ENCODE peak calls at places on chromosomes 12 and 14, in ten cellular contexts. G is pancreas; W is effector memory CD4-positive, alpha-beta T cell; H is psoas muscle; K is ascending aorta; Z is tibial nerve; N is SK-N-SH; R is body of pancreas; S is MM.1S; X is endodermal cell. L is an unnamed sample. For H3K27me3 and H3K4me1, the result is how much of the 10 kb centered on the place peaks cover.

GRCh38 chr12:6790496-6791150 is 1.3 kb downstream of the CD4 start:
- DNase-seq in X (no peak), S (no peak), W (no peak), G (no peak), K (no peak), H (no peak), R (no peak), Z (no peak), N (no peak), L (no peak)

GRCh38 chr12:23204933-23205778 is 580.2 kb downstream of the ETNK1 start:
- DNase-seq in Z (no peak), N (peak), R (no peak), H (no peak), G (no peak), K (no peak), W (no peak), X (no peak), S (peak), L (no peak)

GRCh38 chr14:68137704-68138619 is 318.4 kb downstream of the RAD51B start:
- DNase-seq in S (no peak), H (peak), G (peak), R (peak), K (peak), X (peak), N (peak), W (no peak), Z (no peak), L (peak)

GRCh38 chr12:10362828-10363664 is 26.8 kb downstream of the KLRK1 start:
- DNase-seq in W (no peak), H (no peak), G (no peak), S (no peak), R (no peak), Z (no peak), N (no peak), K (no peak), X (peak), L (no peak)

GRCh38 chr14:104144911-104145825 is 6.8 kb downstream of the KIF26A start:
- DNase-seq in K (no peak), Z (no peak), H (peak), X (peak), N (peak), R (no peak), W (peak), G (no peak), S (no peak), L (peak)

GRCh38 chr12:70251226-70251625 is 8.0 kb downstream of the CNOT2 start:
- DNase-seq in S (no peak), K (no peak), G (no peak), W (no peak), X (no peak), H (no peak), Z (no peak), R (no peak), N (no peak), L (no peak)

GRCh38 chr14:24875203-24875840 is 174.6 kb downstream of the STXBP6 start:
- DNase-seq in K (no peak), Z (no peak), H (no peak), R (no peak), S (no peak), X (no peak), W (no peak), G (no peak), N (no peak), L (no peak)

GRCh38 chr12:79689041-79689476 is 1.7 kb downstream of the PAWR start:
- DNase-seq in S (no peak), G (no peak), R (no peak), K (no peak), H (no peak), Z (no peak), N (no peak), X (no peak), W (no peak), L (no peak)

GRCh38 chr14:54133896-54134295 is 177.3 kb upstream of the BMP4 start:
- DNase-seq in H (no peak), K (no peak), R (no peak), W (no peak), S (no peak), N (no peak), G (no peak), X (peak), Z (no peak), L (no peak)

GRCh38 chr14:91258021-91258618 is 13.6 kb upstream of the GPR68 start:
- DNase-seq in K (no peak), N (no peak), R (no peak), H (peak), Z (no peak), X (no peak), G (no peak), W (no peak), S (no peak), L (no peak)

GRCh38 chr14:105411017-105411941 is 8.3 kb upstream of the MTA1 start:
- DNase-seq in S (no peak), Z (no peak), N (peak), X (peak), W (no peak), G (no peak), R (peak), H (peak), K (no peak), L (peak)

DNA sequence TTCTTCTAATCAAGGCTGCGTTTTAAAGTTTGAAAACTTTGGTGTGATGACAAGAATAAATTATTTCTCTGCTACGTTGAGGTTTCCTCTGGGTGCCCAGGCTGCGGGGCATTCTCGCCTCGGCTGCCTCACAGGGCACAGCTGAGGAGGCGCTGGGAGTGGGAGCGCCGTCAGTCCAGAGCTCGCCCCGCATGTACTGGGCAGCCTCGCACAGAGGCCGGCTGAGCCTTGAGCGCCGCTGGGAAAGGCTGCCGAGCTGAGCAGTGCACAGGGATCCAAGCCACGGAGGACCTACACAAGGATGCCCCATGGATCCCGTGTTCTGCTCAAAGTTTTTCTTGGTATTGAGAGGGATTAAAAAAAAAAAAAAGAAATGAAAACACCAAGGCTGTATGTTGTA is 11.6 kb downstream of the RFX4 start:
- DNase-seq in K (no peak), N (peak), X (no peak), S (no peak), G (no peak), R (no peak), W (no peak), Z (no peak), H (no peak), L (no peak)
- H3K27me3 ChIP-seq in K (under half), N (under half), X (half or more), S (under half), G (under half), R (under half), W (under half), Z (under half), H (under half), L (under half)

GRCh38 chr14:101767618-101768362 is 6.3 kb downstream of the PPP2R5C start:
- DNase-seq in H (no peak), S (no peak), W (no peak), N (no peak), R (no peak), G (no peak), Z (no peak), X (no peak), K (no peak), L (no peak)

GRCh38 chr14:101773378-101773777 is 11.9 kb downstream of the PPP2R5C start:
- DNase-seq in K (no peak), G (no peak), S (no peak), Z (no peak), W (no peak), N (no peak), H (no peak), X (no peak), R (no peak), L (no peak)

GRCh38 chr14:101772770-101773169 is 11.3 kb downstream of the PPP2R5C start:
- DNase-seq in K (no peak), X (no peak), R (no peak), W (no peak), N (no peak), G (no peak), H (no peak), S (no peak), Z (no peak), L (no peak)

GRCh38 chr14:101774006-101774755 is 12.7 kb downstream of the PPP2R5C start:
- DNase-seq in G (no peak), W (no peak), N (no peak), R (no peak), K (no peak), H (no peak), X (no peak), S (peak), Z (no peak), L (no peak)

GRCh38 chr14:101770183-101770582 is 8.7 kb downstream of the PPP2R5C start:
- DNase-seq in R (no peak), X (no peak), G (no peak), N (no peak), S (no peak), H (no peak), K (no peak), Z (no peak), W (no peak), L (no peak)
- H3K4me1 ChIP-seq in R (under half), X (under half), G (under half), N (under half), S (under half), H (under half), K (under half), Z (under half), W (under half), L (under half)

GRCh38 chr14:50229646-50230045 is 1.7 kb downstream of the SOS2 start:
- DNase-seq in N (no peak), G (no peak), W (no peak), Z (no peak), H (no peak), S (no peak), K (no peak), X (no peak), R (no peak), L (no peak)

GRCh38 chr14:50222061-50222613 is 9.2 kb downstream of the SOS2 start:
- DNase-seq in R (no peak), W (no peak), K (no peak), G (no peak), Z (no peak), X (no peak), H (no peak), S (no peak), N (no peak), L (no peak)

GRCh38 chr14:50228313-50228712 is 3.1 kb downstream of the SOS2 start:
- DNase-seq in S (no peak), K (no peak), Z (no peak), R (no peak), X (no peak), W (no peak), N (no peak), H (no peak), G (no peak), L (no peak)

GRCh38 chr14:50225974-50226297 is 5.4 kb downstream of the SOS2 start:
- DNase-seq in R (no peak), H (no peak), S (no peak), X (peak), G (no peak), Z (no peak), K (no peak), N (no peak), W (no peak), L (no peak)

GRCh38 chr14:50225067-50225973 is 6.1 kb downstream of the SOS2 start:
- DNase-seq in Z (no peak), H (no peak), G (no peak), K (no peak), N (peak), W (no peak), S (no peak), X (no peak), R (no peak), L (no peak)
- H3K27ac ChIP-seq in Z (peak), H (peak), G (no peak), K (no peak), N (peak), W (peak), S (no peak), X (no peak), R (peak), L (peak)

DNA sequence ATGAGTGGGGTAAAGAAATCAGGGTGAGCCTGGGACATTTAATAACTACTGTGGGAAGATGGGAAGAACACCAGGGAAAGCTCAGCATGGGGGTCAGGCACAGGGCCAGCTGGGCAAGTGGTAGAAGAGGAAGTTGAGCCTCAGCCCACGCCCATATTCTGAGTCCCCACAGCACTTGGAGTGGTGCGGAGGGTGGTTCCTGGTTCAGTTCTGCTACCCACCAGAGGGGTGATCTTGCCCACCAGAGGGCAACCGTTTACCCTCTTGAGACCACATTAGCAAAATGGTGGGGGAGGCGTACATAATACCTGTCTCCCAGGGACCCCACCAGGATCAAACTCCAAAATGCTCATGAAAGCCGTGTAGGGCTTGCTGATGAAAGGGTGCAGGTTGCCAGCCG is 16.8 kb upstream of the ANKRD33 start:
- DNase-seq in H (peak), G (no peak), X (no peak), R (no peak), K (no peak), N (no peak), S (no peak), Z (no peak), W (no peak), L (peak)
- H3K27me3 ChIP-seq in H (under half), G (under half), X (under half), R (under half), K (under half), N (under half), S (under half), Z (under half), W (under half), L (under half)

DNA sequence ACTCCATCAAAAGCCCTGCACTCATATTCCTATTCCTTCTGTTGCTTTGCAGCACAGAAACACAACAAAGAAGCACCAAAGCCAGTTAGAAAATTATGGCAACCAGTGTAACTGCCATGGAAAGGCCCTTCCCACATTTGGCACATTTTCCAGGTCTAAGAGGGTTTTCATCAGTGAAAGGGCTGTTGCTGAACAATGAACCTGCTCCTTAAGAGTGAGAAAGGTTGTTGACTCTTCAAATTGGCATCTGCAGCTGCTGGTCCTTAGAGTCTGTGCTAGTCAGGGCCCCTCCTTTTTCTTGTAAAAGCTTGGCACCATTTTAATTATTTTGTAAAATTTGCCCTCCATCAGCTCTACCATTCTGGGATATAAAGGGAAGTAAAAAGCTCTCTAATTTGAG is 378.7 kb upstream of the KITLG start:
- DNase-seq in K (no peak), N (no peak), S (no peak), W (no peak), H (no peak), Z (no peak), R (no peak), G (no peak), X (peak), L (no peak)
- H3K4me1 ChIP-seq in K (under half), N (under half), S (under half), W (under half), H (under half), Z (under half), R (under half), G (under half), X (under half), L (under half)

GRCh38 chr12:103901518-103902173 is 28.6 kb upstream of the HSP90B1 start:
- DNase-seq in X (no peak), S (peak), Z (no peak), N (no peak), H (no peak), K (no peak), W (peak), R (no peak), G (no peak), L (no peak)
- H3K27ac ChIP-seq in X (no peak), S (peak), Z (no peak), N (no peak), H (no peak), K (no peak), W (peak), R (no peak), G (no peak), L (no peak)

GRCh38 chr12:20212036-20212435 is 156.3 kb upstream of the PDE3A start:
- DNase-seq in H (no peak), N (no peak), X (no peak), K (no peak), S (no peak), Z (no peak), W (no peak), R (no peak), G (no peak), L (no peak)

GRCh38 chr12:20214286-20214685 is 154.1 kb upstream of the PDE3A start:
- DNase-seq in Z (no peak), N (no peak), H (no peak), S (no peak), G (no peak), R (no peak), K (no peak), X (no peak), W (no peak), L (no peak)

GRCh38 chr12:20211537-20211936 is 156.8 kb upstream of the PDE3A start:
- DNase-seq in W (no peak), H (no peak), K (no peak), R (no peak), N (no peak), S (no peak), G (no peak), Z (no peak), X (no peak), L (no peak)

GRCh38 chr12:20212658-20213387 is 155.5 kb upstream of the PDE3A start:
- DNase-seq in S (no peak), G (peak), X (peak), W (no peak), K (peak), H (peak), N (peak), Z (peak), R (peak), L (peak)

GRCh38 chr12:20213851-20214250 is 154.5 kb upstream of the PDE3A start:
- DNase-seq in Z (no peak), N (no peak), W (no peak), K (no peak), G (no peak), R (no peak), H (no peak), X (no peak), S (no peak), L (no peak)
- H3K27me3 ChIP-seq in Z (under half), N (under half), W (under half), K (under half), G (under half), R (under half), H (under half), X (under half), S (under half), L (under half)

DNA sequence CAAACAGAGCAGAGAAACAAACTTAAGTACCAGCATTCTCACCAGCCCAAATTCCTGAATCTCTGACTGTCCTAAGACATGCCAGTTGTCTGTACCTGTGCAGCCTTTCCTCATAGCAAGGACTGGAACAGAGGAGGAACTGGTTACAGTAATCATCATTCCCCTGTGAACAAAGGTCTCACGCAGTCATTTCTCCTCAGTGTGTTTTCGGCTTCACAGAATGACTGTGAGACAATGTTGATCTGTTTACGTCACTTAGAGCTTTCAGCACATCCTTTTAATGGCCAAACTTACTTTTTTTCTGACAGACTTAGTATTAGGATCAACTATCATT is 169.0 kb downstream of the FBXL14 start:
- DNase-seq in R (no peak), X (no peak), K (no peak), S (no peak), G (no peak), H (no peak), N (no peak), Z (no peak), W (no peak), L (no peak)
- H3K4me1 ChIP-seq in R (under half), X (under half), K (under half), S (under half), G (under half), H (under half), N (under half), Z (under half), W (under half), L (under half)